ENCODE peak calls at places on chromosomes 6 and 20, in five cellular contexts. I is SJCRH30, Q is DND-41, T is brain microvascular endothelial cell, V is fibroblast of mammary gland. E is an unnamed sample.

GRCh38 chr6:20664250-20664649 is 130.0 kb downstream of the CDKAL1 start:
- DNase-seq in T (no peak), I (no peak), V (no peak), Q (no peak), E (no peak)

GRCh38 chr6:51738614-51739013 is 348.8 kb downstream of the PKHD1 start:
- DNase-seq in V (no peak), T (no peak), I (no peak), Q (no peak), E (no peak)

GRCh38 chr6:78484181-78485064 is 382.9 kb upstream of the IRAK1BP1 start:
- DNase-seq in I (no peak), T (no peak), V (no peak), Q (no peak), E (no peak)

GRCh38 chr20:37389241-37389747 is 43.4 kb downstream of the SRC start:
- DNase-seq in T (no peak), I (peak; percentile 6), Q (no peak), V (no peak), E (no peak)

GRCh38 chr20:10433623-10434466 is at the start of gene MKKS:
- DNase-seq in Q (peak; percentile 93), V (peak; percentile 87), I (peak; percentile 91), T (peak; percentile 85), E (peak; percentile 93)

GRCh38 chr20:8867346-8867745 is 201.5 kb upstream of the PLCB4 start:
- DNase-seq in T (no peak), I (no peak), V (no peak), Q (no peak), E (no peak)

GRCh38 chr6:23969344-23969743 is 156.7 kb upstream of the NRSN1 start:
- DNase-seq in Q (no peak), T (no peak), V (no peak), I (no peak), E (no peak)

GRCh38 chr20:59836768-59837167 is 96.7 kb downstream of the SYCP2 start:
- DNase-seq in V (no peak), T (no peak), I (no peak), Q (no peak), E (no peak)

GRCh38 chr6:26403888-26404287 is 1.8 kb downstream of the BTN3A1 start:
- DNase-seq in Q (no peak), V (no peak), I (no peak), T (no peak), E (no peak)
- H3K4me3 ChIP-seq in Q (no peak overlapping the region), V (no peak overlapping the region), I (no peak overlapping the region), T (no peak overlapping the region), E (no peak overlapping the region)

DNA sequence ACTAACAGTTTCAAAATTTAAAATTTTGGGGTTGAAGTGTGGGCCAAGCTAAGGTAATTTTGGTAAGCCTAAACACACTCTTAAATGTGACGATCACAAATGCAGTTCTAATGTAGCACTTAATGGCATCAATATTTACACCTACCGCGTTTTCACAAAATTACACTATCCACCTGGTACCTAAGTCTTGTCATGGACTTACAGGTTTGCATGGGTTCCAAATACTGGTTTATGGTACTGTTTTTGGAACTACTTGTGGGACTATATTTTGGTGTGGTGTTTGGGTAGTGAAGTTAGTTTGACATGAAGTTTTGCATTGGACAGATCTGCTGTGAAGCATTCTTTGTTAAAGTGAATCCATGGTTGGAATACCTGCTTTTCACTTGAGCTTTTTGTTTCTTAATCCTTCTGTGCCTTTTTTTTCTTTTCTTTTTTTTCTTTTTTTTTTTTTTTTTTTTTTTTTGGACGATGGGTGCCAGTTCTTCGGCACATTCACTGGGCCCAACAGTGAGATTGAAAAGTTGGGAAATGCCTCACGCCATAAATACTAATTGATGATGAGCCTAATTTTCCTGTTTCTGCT is 6.5 kb downstream of the SRSF3 start:
- DNase-seq in I (no peak), Q (no peak), V (no peak), T (no peak), E (no peak)
- H3K4me3 ChIP-seq in I (no peak overlapping the region), Q (no peak overlapping the region), V (no peak overlapping the region), T (no peak overlapping the region), E (no peak overlapping the region)

DNA sequence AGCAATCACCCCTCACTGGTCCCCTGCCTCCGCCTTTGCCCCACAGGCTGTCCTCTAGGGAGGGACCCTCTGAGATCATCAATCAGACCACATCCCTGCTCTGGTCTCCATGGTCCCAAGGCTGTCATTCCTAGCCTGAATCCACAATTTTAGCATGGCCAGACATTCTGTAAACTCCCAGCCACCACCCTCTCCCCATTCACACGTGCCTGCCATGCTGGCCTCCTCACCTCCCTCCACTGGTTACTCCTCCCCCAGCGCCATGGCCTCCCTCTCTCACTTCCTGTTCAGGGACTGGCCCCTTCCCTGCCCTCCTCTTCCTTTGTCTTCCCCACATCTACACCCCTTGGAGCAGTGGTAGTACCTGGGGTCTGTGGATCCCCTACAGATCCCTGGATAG is 150.7 kb upstream of the MLN start:
- DNase-seq in Q (no peak), I (no peak), V (no peak), T (no peak), E (no peak)
- H3K4me3 ChIP-seq in Q (no peak overlapping the region), I (no peak overlapping the region), V (no peak overlapping the region), T (no peak overlapping the region), E (no peak overlapping the region)

GRCh38 chr20:3861191-3861590 is 14.6 kb downstream of the MAVS start:
- DNase-seq in T (no peak), Q (no peak), V (no peak), I (peak; percentile 79), E (no peak)
- H3K4me3 ChIP-seq in T (no peak overlapping the region), Q (no peak overlapping the region), V (no peak overlapping the region), I (no peak overlapping the region), E (no peak overlapping the region)

GRCh38 chr6:28803337-28803709 is 120.5 kb downstream of the TRIM27 start:
- DNase-seq in V (no peak), I (no peak), Q (no peak), T (no peak), E (no peak)
- H3K4me3 ChIP-seq in V (peak overlapping the region; percentile 17), I (no peak overlapping the region), Q (no peak overlapping the region), T (no peak overlapping the region), E (no peak overlapping the region)

GRCh38 chr6:26331809-26332226 is 33.2 kb upstream of the BTN3A2 start:
- DNase-seq in V (no peak), I (no peak), T (no peak), Q (no peak), E (no peak)
- H3K4me3 ChIP-seq in V (peak overlapping the region; percentile 72), I (no peak overlapping the region), T (peak overlapping the region; percentile 51), Q (no peak overlapping the region), E (peak overlapping the region; percentile 56)

GRCh38 chr6:143180205-143180604 is 119.5 kb downstream of the AIG1 start:
- DNase-seq in I (no peak), Q (no peak), V (no peak), T (no peak), E (no peak)
- H3K4me3 ChIP-seq in I (no peak overlapping the region), Q (no peak overlapping the region), V (no peak overlapping the region), T (no peak overlapping the region), E (no peak overlapping the region)

GRCh38 chr6:17394192-17394611 is 807 bp downstream of the CAP2 start:
- DNase-seq in T (peak; percentile 65), I (peak; percentile 67), Q (no peak), V (peak; percentile 48), E (peak; percentile 61)
- H3K4me3 ChIP-seq in T (peak overlapping the region; percentile 71), I (peak overlapping the region; percentile 73), Q (no peak overlapping the region), V (peak overlapping the region; percentile 42), E (peak overlapping the region; percentile 58)

GRCh38 chr6:56854086-56854485 is 100.8 kb upstream of the BEND6 start:
- DNase-seq in T (no peak), I (no peak), Q (no peak), V (no peak), E (no peak)

GRCh38 chr6:56852249-56852606 is 102.7 kb upstream of the BEND6 start:
- DNase-seq in Q (no peak), V (no peak), I (no peak), T (no peak), E (peak; percentile 51)

GRCh38 chr6:56851541-56852248 is 103.2 kb upstream of the BEND6 start:
- DNase-seq in Q (no peak), I (peak; percentile 29), V (peak; percentile 91), T (peak; percentile 86), E (peak; percentile 92)

GRCh38 chr6:56853541-56853940 is 101.4 kb upstream of the BEND6 start:
- DNase-seq in T (no peak), Q (no peak), I (no peak), V (no peak), E (no peak)

GRCh38 chr6:56852611-56853010 is 102.3 kb upstream of the BEND6 start:
- DNase-seq in T (no peak), V (no peak), Q (no peak), I (no peak), E (no peak)
- H3K4me3 ChIP-seq in T (no peak overlapping the region), V (no peak overlapping the region), Q (no peak overlapping the region), I (no peak overlapping the region), E (no peak overlapping the region)

GRCh38 chr6:32845381-32845884 is 1.6 kb upstream of the PSMB8 start:
- DNase-seq in I (no peak), T (no peak), V (no peak), Q (peak; percentile 79), E (no peak)
- H3K4me3 ChIP-seq in I (no peak overlapping the region), T (no peak overlapping the region), V (no peak overlapping the region), Q (no peak overlapping the region), E (no peak overlapping the region)